ENCODE peak calls at places on chromosomes 1 and 21, in four cellular contexts. Q, B, T and E are unnamed samples.
A peak's percentile ranks its signal among the peaks of the same experiment; 100 is the strongest.

GRCh38 chr1:22888320-22889075 is 84.2 kb downstream of the LACTBL1 start:
- DNase-seq in Q (no peak), B (peak; percentile 46), T (no peak), E (no peak)

GRCh38 chr1:150516616-150517015 is 1.1 kb downstream of the FALEC start:
- DNase-seq in Q (no peak), B (no peak), T (no peak), E (peak; percentile 15)

GRCh38 chr21:41585199-41585994 is 77.4 kb upstream of the TMPRSS2 start:
- DNase-seq in Q (no peak), B (no peak), T (no peak), E (no peak)

GRCh38 chr1:150028322-150028721 is 17.8 kb upstream of the OTUD7B start:
- DNase-seq in Q (no peak), B (no peak), T (no peak), E (no peak)

GRCh38 chr1:206578115-206578935 is 33.9 kb downstream of the EIF2D start:
- DNase-seq in Q (no peak), B (peak; percentile 78), T (no peak), E (no peak)

GRCh38 chr1:33181038-33181861 is 593 bp downstream of the TRIM62 start:
- DNase-seq in Q (no peak), B (peak; percentile 74), T (peak; percentile 73), E (peak; percentile 15)

GRCh38 chr1:75136921-75137641 is 2.9 kb downstream of the LHX8 start:
- DNase-seq in Q (no peak), B (peak; percentile 54), T (no peak), E (no peak)

GRCh38 chr1:226702318-226702956 is 36.6 kb downstream of the ITPKB start:
- DNase-seq in Q (no peak), B (peak; percentile 73), T (no peak), E (no peak)

GRCh38 chr1:231126181-231126580 is 35.7 kb upstream of the TRIM67 start:
- DNase-seq in Q (no peak), B (no peak), T (no peak), E (no peak)

GRCh38 chr1:6294868-6295556 is 34.1 kb upstream of the GPR153 start:
- DNase-seq in Q (no peak), B (no peak), T (no peak), E (no peak)

GRCh38 chr1:7783178-7783711 is 846 bp upstream of the PER3 start:
- DNase-seq in Q (no peak), B (peak; percentile 74), T (peak; percentile 84), E (peak; percentile 55)

GRCh38 chr1:201505505-201505893 is 1.4 kb downstream of the CSRP1 start:
- DNase-seq in Q (no peak), B (peak; percentile 80), T (no peak), E (peak; percentile 47)
- H3K4me1 ChIP-seq in Q (peaks cover 14% of the 10 kb centered on the region), B (peaks cover 59% of the 10 kb centered on the region), T (peaks cover 71% of the 10 kb centered on the region), E (peaks cover 4% of the 10 kb centered on the region)

DNA sequence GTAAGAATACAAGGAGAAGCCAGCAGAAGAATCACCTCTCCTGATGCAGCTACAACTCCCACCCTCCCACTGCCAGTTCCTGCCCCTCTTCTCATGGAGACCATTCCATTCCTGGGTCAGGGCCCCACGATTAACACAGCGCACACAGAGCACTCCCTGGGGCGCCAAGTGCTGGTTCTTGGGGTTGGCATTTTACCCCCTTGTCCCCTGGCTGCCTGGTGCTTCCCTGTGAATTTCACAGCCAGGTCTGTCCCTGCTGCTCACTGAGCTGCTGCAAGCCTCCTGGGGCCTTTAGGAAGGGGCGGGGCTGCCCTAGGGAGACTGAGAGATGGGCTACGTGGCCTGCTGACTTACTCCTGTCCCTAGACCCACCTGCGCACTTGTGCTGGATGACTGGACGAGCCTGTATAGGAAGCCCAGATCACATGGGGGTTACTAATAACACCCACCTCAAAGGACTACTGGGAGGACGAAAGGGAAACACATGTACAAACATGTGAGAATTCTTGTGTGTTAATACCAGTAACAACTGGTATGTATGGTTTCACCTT is 4.8 kb downstream of the ZNF672 start:
- DNase-seq in Q (no peak), B (no peak), T (no peak), E (no peak)
- H3K4me3 ChIP-seq in Q (no peak overlapping the region), B (no peak overlapping the region), T (no peak overlapping the region), E (no peak overlapping the region)

DNA sequence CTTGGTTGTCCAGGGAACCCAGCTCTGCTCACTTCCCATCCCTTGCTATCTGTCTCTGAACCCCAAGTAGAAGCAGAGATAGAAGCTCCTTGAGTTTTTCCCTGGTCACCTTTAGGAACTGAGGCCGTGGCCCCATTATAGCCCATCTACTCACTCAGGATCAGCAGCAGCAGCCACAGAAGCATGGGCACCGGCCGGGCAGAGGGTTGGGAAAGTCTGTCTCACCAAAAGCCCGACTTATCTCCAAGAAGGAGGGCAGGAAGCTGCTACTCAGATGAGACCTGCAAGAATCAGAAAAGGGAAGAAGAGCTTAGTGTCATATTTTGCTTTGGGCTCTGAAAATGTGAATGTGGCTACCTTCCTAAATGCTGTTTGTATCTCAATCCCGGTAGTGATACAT is 264 bp downstream of the FCRL3 start:
- DNase-seq in Q (no peak), B (no peak), T (no peak), E (no peak)
- H3K4me1 ChIP-seq in Q (no peaks in the 10 kb centered on the region), B (no peaks in the 10 kb centered on the region), T (no peaks in the 10 kb centered on the region), E (no peaks in the 10 kb centered on the region)

DNA sequence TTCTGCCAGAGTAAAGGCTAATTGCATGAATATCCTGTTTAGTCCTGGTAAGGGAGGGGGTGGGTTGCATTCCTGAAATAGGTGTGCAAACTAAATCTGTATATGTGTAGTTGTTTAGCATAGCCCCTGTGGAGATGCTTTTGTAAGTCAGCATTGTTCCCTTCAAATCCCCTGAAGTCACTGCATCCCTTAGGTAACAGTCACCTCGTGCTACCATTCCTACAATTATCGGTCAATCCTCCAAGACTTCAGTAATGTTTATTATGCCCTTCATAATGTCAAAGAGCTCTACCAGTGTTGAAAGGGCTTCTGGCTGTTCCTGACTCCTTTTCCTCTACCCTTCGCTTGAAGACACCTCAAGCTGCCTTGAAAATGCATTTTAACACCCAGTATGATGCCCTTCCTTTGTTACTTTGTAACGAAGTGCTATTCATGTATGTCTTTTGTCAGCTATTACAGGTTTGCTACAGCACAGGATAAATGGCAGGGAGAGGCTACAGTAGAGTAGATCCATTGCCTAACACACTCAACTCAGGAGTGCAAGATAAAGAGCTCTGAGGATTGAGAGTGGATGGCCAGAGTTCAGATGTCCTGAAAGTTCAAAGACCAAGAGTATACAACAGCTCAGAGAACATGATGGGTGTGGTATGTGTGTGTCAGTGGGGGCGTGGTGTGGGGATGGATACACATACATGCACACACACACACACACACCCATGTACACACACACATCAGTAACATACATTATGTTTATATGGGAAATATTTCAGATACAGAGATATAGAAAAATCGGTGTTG is 27.4 kb upstream of the FOXD3 start:
- DNase-seq in Q (peak; percentile 81), B (no peak), T (no peak), E (peak; percentile 86)
- H3K4me3 ChIP-seq in Q (no peak overlapping the region), B (no peak overlapping the region), T (no peak overlapping the region), E (no peak overlapping the region)

DNA sequence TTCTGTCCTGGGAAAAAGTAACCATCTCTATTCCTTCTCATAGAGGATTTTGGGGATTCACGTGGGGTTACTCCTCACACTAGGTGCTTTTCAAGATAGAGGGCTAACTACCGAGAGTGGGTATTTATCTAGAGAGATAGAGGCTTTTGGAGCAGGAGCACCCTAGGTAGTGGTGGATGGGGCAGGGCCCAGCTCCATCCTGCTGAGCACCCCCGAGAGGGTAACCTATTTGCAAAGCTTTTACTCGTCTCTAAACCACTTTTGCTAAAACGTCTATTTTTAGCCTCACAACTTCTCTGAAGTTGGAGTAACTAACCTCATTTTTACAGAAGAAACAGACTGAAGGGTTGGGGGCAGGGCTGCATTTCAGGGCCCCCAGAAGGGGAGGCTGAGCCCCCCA is 12.3 kb upstream of the PIK3CD start:
- DNase-seq in Q (no peak), B (no peak), T (no peak), E (no peak)
- H3K4me1 ChIP-seq in Q (no peaks in the 10 kb centered on the region), B (no peaks in the 10 kb centered on the region), T (no peaks in the 10 kb centered on the region), E (no peaks in the 10 kb centered on the region)